ENCODE peak calls at places on chromosomes 1 and 21, in eight cellular contexts. G is WTC11, S is epithelial cell of esophagus, L is GM04503, F is pulmonary artery endothelial cell, Z is NCI-H1436 treated with DMSO at 0.1 percent for 48 hours, T is astrocyte of the spinal cord, C is HT-29. Y is an unnamed sample.

GRCh38 chr21:15311510-15311909 is 246.7 kb upstream of the NRIP1 start:
- DNase-seq in G (no peak), S (no peak), L (no peak), F (no peak), Z (no peak), T (no peak), C (no peak), Y (no peak)

GRCh38 chr1:224852901-224853568 is 76.4 kb upstream of the DNAH14 start:
- DNase-seq in G (no peak), S (peak), L (no peak), F (peak), Z (peak), T (peak), C (peak), Y (no peak)

GRCh38 chr1:218933526-218933925 is 240.2 kb upstream of the LYPLAL1 start:
- DNase-seq in G (no peak), S (peak), L (no peak), F (no peak), Z (no peak), T (no peak), C (no peak), Y (no peak)

GRCh38 chr1:15830284-15830657 is 17.2 kb upstream of the SPEN start:
- DNase-seq in G (no peak), S (no peak), L (no peak), F (no peak), Z (no peak), T (no peak), C (no peak), Y (no peak)

GRCh38 chr1:223244366-223245103 is 101.5 kb upstream of the TLR5 start:
- DNase-seq in G (no peak), S (no peak), L (no peak), F (no peak), Z (no peak), T (peak), C (no peak), Y (no peak)

GRCh38 chr21:16007933-16008332 is 278.2 kb downstream of the USP25 start:
- DNase-seq in G (no peak), S (peak), L (no peak), F (no peak), Z (no peak), T (no peak), C (no peak), Y (no peak)

GRCh38 chr1:40315795-40316594 is 1.1 kb downstream of the COL9A2 start:
- DNase-seq in G (peak), S (peak), L (no peak), F (no peak), Z (no peak), T (no peak), C (no peak), Y (no peak)

GRCh38 chr1:68442822-68443556 is 6.8 kb downstream of the RPE65 start:
- DNase-seq in G (peak), S (peak), L (peak), F (peak), Z (no peak), T (peak), C (peak), Y (peak)

GRCh38 chr1:37362990-37363389 is 111.4 kb upstream of the ZC3H12A start:
- DNase-seq in G (peak), S (no peak), L (no peak), F (no peak), Z (no peak), T (no peak), C (no peak), Y (no peak)

GRCh38 chr1:192263436-192263835 is 53.4 kb upstream of the RGS21 start:
- DNase-seq in G (no peak), S (peak), L (no peak), F (peak), Z (no peak), T (peak), C (no peak), Y (no peak)